ENCODE peak calls at places on chromosomes 16 and 17, in eight cellular contexts. U, Q, O, B, Z, R, K and W are unnamed samples.

GRCh38 chr16:1217526-1217925 is 7.5 kb downstream of the TPSG1 start:
- DNase-seq in U (no peak), B (no peak), Q (no peak), K (no peak), Z (no peak), O (no peak), R (no peak), W (no peak)

GRCh38 chr16:65068151-65068740 is 53.6 kb downstream of the CDH11 start:
- DNase-seq in Q (no peak), U (peak), R (no peak), Z (no peak), K (peak), O (no peak), B (no peak), W (no peak)

GRCh38 chr16:4298761-4299522 is 16.9 kb upstream of the GLIS2 start:
- DNase-seq in K (peak), O (no peak), R (no peak), Z (peak), U (peak), B (peak), Q (no peak), W (peak)

GRCh38 chr17:64707077-64707591 is 45.0 kb upstream of the SMURF2 start:
- DNase-seq in Q (no peak), B (peak), O (no peak), U (peak), R (peak), K (peak), Z (peak), W (no peak)

GRCh38 chr16:82016964-82017363 is 5.7 kb upstream of the SDR42E1 start:
- DNase-seq in K (no peak), Q (no peak), O (no peak), Z (peak), R (no peak), U (no peak), B (no peak), W (no peak)

GRCh38 chr17:80029235-80029974 is 6.3 kb downstream of the TBC1D16 start:
- DNase-seq in U (no peak), Q (no peak), B (no peak), K (peak), O (no peak), Z (peak), R (peak), W (no peak)

GRCh38 chr16:85072947-85073346 is 39.3 kb downstream of the CIBAR2 start:
- DNase-seq in B (peak), Z (peak), O (no peak), Q (no peak), K (no peak), R (no peak), U (no peak), W (no peak)

GRCh38 chr17:29143894-29144293 is 36.3 kb downstream of the MYO18A start:
- DNase-seq in O (peak), B (no peak), K (peak), U (peak), R (no peak), Z (no peak), Q (no peak), W (peak)

GRCh38 chr16:72092832-72093447 is 480 bp downstream of the TXNL4B start:
- DNase-seq in R (no peak), Z (peak), K (peak), O (no peak), B (peak), Q (no peak), U (peak), W (peak)

GRCh38 chr17:234163-235047 is 53.0 kb upstream of the DOC2B start:
- DNase-seq in U (no peak), B (no peak), R (no peak), K (no peak), Q (no peak), Z (no peak), O (no peak), W (no peak)

GRCh38 chr17:41772218-41772585 is 14.3 kb downstream of the JUP start:
- DNase-seq in B (no peak), O (no peak), Z (no peak), K (no peak), R (no peak), Q (no peak), U (peak), W (no peak)
- TF ChIP-seq CTCF in B (no peak), O (no peak), Z (no peak), K (no peak), R (no peak), Q (no peak), U (no peak), W (no peak)

GRCh38 chr16:7404217-7404616 is 71.6 kb downstream of the RBFOX1 start:
- DNase-seq in Z (no peak), U (no peak), K (no peak), R (no peak), O (no peak), B (no peak), Q (no peak), W (no peak)
- TF ChIP-seq CTCF in Z (no peak), U (no peak), K (no peak), R (no peak), O (no peak), B (no peak), Q (no peak), W (no peak)

GRCh38 chr17:8820311-8821010 is 21.3 kb upstream of the MFSD6L start:
- DNase-seq in K (no peak), O (no peak), Q (no peak), R (no peak), Z (no peak), B (no peak), U (no peak), W (no peak)
- TF ChIP-seq CTCF in K (no peak), O (no peak), Q (no peak), R (no peak), Z (no peak), B (no peak), U (no peak), W (no peak)

GRCh38 chr16:31077592-31078199 is 3.5 kb downstream of the ZNF646 start:
- DNase-seq in O (no peak), B (no peak), K (no peak), U (peak), R (no peak), Q (no peak), Z (no peak), W (no peak)
- TF ChIP-seq CTCF in O (no peak), B (peak), K (no peak), U (no peak), R (no peak), Q (no peak), Z (no peak), W (no peak)